ENCODE peak calls at places on chromosomes 7 and 10, in eight cellular contexts. V is SK-N-SH, Y is HL-60, Q is GM23338, H is HepG2, L is A549, A is GM12878, T is K562. D is an unnamed sample.

GRCh38 chr7:134549366-134549765 is 456 bp downstream of the AKR1B15 start:
- DNase-seq in V (no peak), Y (no peak), Q (no peak), H (no peak), L (no peak), A (no peak), T (no peak), D (no peak)

GRCh38 chr10:125205431-125205830 is 45.1 kb upstream of the CTBP2 start:
- DNase-seq in V (no peak), Y (no peak), Q (no peak), H (no peak), L (no peak), A (no peak), T (no peak), D (no peak)

GRCh38 chr10:102434251-102434913 is 2.0 kb upstream of the CUEDC2 start:
- DNase-seq in V (no peak), Y (peak), Q (no peak), H (peak), L (no peak), A (no peak), T (no peak), D (no peak)

GRCh38 chr7:47518827-47519226 is 63.1 kb downstream of the TNS3 start:
- DNase-seq in V (no peak), Y (no peak), Q (no peak), H (peak), L (no peak), A (no peak), T (no peak), D (no peak)

GRCh38 chr7:128831178-128831993 is 1.2 kb downstream of the FLNC start:
- DNase-seq in V (peak), Y (no peak), Q (peak), H (no peak), L (no peak), A (no peak), T (peak), D (no peak)

GRCh38 chr7:50851451-50851850 is 68.8 kb upstream of the GRB10 start:
- DNase-seq in V (no peak), Y (no peak), Q (no peak), H (no peak), L (no peak), A (no peak), T (no peak), D (no peak)

GRCh38 chr10:130751851-130752250 is 559.7 kb downstream of the TCERG1L start:
- DNase-seq in V (no peak), Y (no peak), Q (no peak), H (no peak), L (no peak), A (no peak), T (no peak), D (no peak)

GRCh38 chr10:91891285-91892001 is 17.8 kb downstream of the FGFBP3 start:
- DNase-seq in V (no peak), Y (no peak), Q (no peak), H (peak), L (peak), A (no peak), T (peak), D (peak)

GRCh38 chr10:79052311-79053080 is 16.3 kb upstream of the ZMIZ1 start:
- DNase-seq in V (peak), Y (no peak), Q (peak), H (peak), L (peak), A (no peak), T (peak), D (no peak)

GRCh38 chr10:17805921-17806577 is 3.1 kb upstream of the MRC1 start:
- DNase-seq in V (no peak), Y (no peak), Q (peak), H (no peak), L (no peak), A (no peak), T (no peak), D (no peak)

GRCh38 chr7:156222151-156222550 is 409.9 kb upstream of the SHH start:
- DNase-seq in V (no peak), Y (no peak), Q (no peak), H (no peak), L (no peak), A (no peak), T (no peak), D (no peak)

GRCh38 chr10:100155936-100156335 is 29.9 kb downstream of the ERLIN1 start:
- DNase-seq in V (no peak), Y (no peak), Q (no peak), H (no peak), L (no peak), A (no peak), T (no peak), D (no peak)
- TF ChIP-seq REST in V (no peak), Y (no peak), Q (no peak), H (no peak), L (no peak), A (no peak), T (no peak), D (no peak)

GRCh38 chr10:114437456-114438292 is 33.4 kb upstream of the AFAP1L2 start:
- DNase-seq in V (peak), Y (no peak), Q (peak), H (peak), L (peak), A (no peak), T (peak), D (peak)
- TF ChIP-seq REST in V (no peak), Y (no peak), Q (no peak), H (no peak), L (no peak), A (no peak), T (no peak), D (no peak)

DNA sequence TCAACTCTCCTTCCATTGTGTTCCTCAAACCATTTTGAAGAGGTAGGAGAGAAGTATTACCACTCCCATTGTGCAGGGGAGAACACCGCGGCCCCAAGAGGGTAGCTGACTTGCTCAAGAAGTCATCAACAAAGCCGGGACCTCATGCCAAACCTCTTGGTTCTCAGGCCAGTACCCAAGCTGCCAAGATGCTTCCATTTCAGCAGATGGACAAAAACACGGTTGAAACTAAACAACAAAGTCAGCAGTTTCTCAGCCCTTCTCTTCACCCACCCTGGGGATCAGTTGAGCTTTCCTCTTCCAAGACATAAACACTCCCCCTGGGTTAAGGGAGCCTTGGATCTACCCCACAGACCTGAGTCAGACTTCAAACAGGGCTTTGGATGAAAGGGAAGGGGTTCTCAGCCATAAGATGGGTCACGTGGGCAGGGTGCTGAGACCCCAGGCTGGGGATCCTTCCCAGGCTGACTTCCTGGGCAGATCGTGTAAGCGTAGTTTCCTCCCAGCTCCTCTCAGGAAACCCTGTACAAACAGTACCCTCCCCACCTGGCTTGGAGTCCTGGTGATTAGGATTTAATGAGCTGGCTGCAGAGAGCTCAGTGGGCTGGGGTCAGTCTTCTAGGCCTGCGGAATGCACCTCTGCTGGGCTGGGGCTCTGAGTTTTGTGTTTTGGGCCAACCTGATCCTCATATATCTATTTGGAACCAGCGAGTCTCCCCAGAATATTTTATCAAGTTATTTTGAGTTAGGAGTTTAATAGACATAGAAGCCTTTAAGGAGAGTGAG is 27.3 kb downstream of the EMX2 start:
- DNase-seq in V (no peak), Y (no peak), Q (peak), H (no peak), L (no peak), A (no peak), T (no peak), D (no peak)
- TF ChIP-seq REST in V (no peak), Y (no peak), Q (no peak), H (no peak), L (no peak), A (no peak), T (no peak), D (no peak)

DNA sequence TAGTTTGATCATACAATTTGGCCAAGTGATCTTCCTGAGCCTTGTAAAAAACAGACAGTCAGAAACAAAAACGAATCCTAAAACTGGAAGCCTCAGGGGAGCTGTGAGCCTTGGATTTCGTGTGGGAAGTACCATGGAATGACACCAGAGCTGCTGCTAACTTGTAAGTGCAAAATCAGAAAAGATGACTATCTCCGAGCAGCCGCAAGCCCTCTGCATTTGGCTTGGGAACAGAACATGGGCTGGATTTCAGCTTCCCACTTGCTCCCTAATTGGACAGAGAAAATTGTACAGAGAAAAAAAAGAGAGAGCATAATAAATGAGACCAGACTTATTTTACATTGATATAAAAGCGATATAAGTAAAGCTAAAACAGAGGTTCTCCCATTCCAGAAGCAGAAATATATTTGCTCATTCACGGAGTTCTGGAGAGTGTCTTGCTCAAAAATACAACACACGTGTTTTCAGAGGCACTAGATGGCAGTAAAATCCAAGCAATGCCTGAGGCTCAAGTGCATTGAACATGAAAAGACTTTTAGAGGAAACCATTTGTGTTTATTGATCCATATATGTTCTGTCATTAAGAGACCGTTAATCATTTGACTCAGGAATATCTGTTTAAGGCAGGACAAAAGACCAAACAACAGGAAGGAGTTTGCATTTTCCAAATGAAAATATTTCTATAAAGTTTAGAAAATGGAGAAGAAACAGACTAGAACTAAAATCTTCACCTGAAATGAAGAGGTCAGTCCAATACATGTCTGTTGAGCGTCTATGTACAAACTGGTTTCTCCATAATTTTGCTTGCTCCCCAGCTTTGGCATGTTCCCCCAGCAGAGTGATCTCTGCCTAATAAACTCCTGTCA is 78.3 kb upstream of the SLC26A5 start:
- DNase-seq in V (peak), Y (no peak), Q (peak), H (peak), L (peak), A (no peak), T (peak), D (no peak)
- TF ChIP-seq REST in V (no peak), Y (no peak), Q (no peak), H (no peak), L (no peak), A (no peak), T (no peak), D (no peak)

DNA sequence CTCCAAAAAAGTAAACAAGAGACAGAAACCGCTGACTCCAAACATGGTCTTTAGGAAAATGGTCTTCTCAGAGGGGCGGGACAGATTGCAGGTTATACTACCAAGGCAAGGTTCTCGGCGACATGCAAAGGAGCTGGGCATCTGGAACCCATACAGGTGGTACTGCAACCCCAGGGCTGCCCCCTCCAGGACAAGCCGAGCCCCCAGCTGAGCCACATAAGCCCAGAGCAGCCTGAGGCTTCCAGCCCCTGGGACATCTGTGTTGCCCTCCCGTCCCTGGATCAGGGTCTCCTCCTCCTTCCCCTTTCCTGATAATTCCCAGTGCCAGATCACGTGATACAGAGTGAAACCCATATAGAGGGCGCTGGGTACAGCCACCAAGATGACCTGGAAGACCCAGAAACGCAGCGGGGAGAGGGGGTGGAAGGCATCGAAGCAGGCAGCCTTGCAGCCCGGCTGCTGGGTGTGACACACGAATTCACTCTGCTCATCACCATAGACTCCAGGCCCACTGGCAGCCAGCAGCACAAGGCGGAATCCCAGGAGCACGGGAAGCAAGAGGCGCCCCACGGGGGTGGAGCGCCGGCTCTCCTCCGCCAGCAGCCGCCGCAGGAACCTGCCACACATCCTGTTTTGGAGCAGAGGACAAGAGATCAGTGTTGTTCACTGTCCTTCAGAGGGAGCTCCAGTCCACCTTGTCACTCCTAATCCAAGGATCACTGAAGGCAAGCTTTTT is at the start of gene GJC3:
- DNase-seq in V (peak), Y (no peak), Q (peak), H (peak), L (peak), A (no peak), T (peak), D (no peak)
- TF ChIP-seq REST in V (no peak), Y (no peak), Q (no peak), H (no peak), L (no peak), A (no peak), T (no peak), D (no peak)

GRCh38 chr10:117980216-117980615 is 66.5 kb downstream of the RAB11FIP2 start:
- DNase-seq in V (no peak), Y (no peak), Q (no peak), H (no peak), L (peak), A (no peak), T (no peak), D (peak)
- TF ChIP-seq REST in V (no peak), Y (no peak), Q (no peak), H (no peak), L (no peak), A (no peak), T (no peak), D (no peak)

D was measured in Panc1.